ENCODE peak calls at places on chromosome 15, in nine cellular contexts. Z is effector memory CD4-positive, alpha-beta T cell; C is CD8-positive, alpha-beta T cell; R is CD4-positive, CD25-positive, alpha-beta regulatory T cell; G is fibroblast of lung; X is ovary; S is transverse colon; K is neuronal stem cell; I is PC-9. J is an unnamed sample.

GRCh38 chr15:80418892-80419537 is 14.8 kb downstream of the ARNT2 start:
- DNase-seq in Z (no peak), S (no peak), G (peak; percentile 53), C (no peak), R (peak; percentile 31), X (no peak), K (no peak), I (peak; percentile 43), J (peak; percentile 37)

GRCh38 chr15:38578626-38579025 is 14.0 kb upstream of the RASGRP1 start:
- DNase-seq in C (no peak), R (no peak), K (no peak), G (no peak), I (no peak), X (no peak), S (no peak), Z (no peak), J (no peak)

GRCh38 chr15:100265641-100266035 is 76.1 kb downstream of the ADAMTS17 start:
- DNase-seq in G (no peak), I (no peak), Z (no peak), S (no peak), X (no peak), K (no peak), R (no peak), C (no peak), J (no peak)

GRCh38 chr15:31322486-31322885 is 4.1 kb upstream of the KLF13 start:
- DNase-seq in Z (no peak), R (no peak), I (no peak), K (no peak), X (no peak), G (no peak), S (no peak), C (no peak), J (no peak)

GRCh38 chr15:67707520-67708283 is 117.6 kb upstream of the SKOR1 start:
- DNase-seq in C (no peak), Z (no peak), R (no peak), S (no peak), X (no peak), G (no peak), I (no peak), K (no peak), J (no peak)

GRCh38 chr15:101020451-101020850 is 101.3 kb downstream of the LRRK1 start:
- DNase-seq in C (no peak), S (peak; percentile 0), R (no peak), Z (no peak), G (no peak), I (no peak), K (no peak), X (no peak), J (no peak)

GRCh38 chr15:31461375-31461774 is 134.7 kb downstream of the KLF13 start:
- DNase-seq in X (no peak), C (no peak), Z (no peak), I (no peak), R (no peak), G (no peak), S (no peak), K (no peak), J (no peak)

GRCh38 chr15:63848881-63849551 is 15.3 kb upstream of the HERC1 start:
- DNase-seq in C (no peak), R (no peak), Z (no peak), I (no peak), K (no peak), S (no peak), G (no peak), X (no peak), J (no peak)

GRCh38 chr15:60047701-60048100 is 43.6 kb downstream of the FOXB1 start:
- DNase-seq in K (no peak), G (peak; percentile 19), R (no peak), C (no peak), S (no peak), Z (no peak), X (no peak), I (no peak), J (no peak)

GRCh38 chr15:48409623-48410022 is 78.4 kb downstream of the DUT start:
- DNase-seq in X (no peak), Z (no peak), I (no peak), R (no peak), K (no peak), G (no peak), C (no peak), S (no peak), J (no peak)

GRCh38 chr15:70892002-70892911 is at the start of the genes LRRC49 and THAP10:
- DNase-seq in S (peak; percentile 84), Z (peak; percentile 31), X (peak; percentile 89), I (peak; percentile 88), C (no peak), R (peak; percentile 52), K (peak; percentile 92), G (peak; percentile 95), J (peak; percentile 94)

GRCh38 chr15:23003736-23004135 is 23.6 kb upstream of the CYFIP1 start:
- DNase-seq in I (no peak), Z (no peak), R (no peak), C (no peak), X (no peak), S (no peak), G (no peak), K (no peak), J (no peak)

GRCh38 chr15:29044506-29044905 is 158.7 kb downstream of the APBA2 start:
- DNase-seq in Z (no peak), X (no peak), G (peak; percentile 81), I (no peak), S (no peak), K (no peak), C (no peak), R (no peak), J (peak; percentile 33)

GRCh38 chr15:70050447-70050846 is 47.3 kb downstream of the TLE3 start:
- DNase-seq in K (no peak), G (no peak), C (no peak), S (no peak), X (no peak), Z (no peak), R (no peak), I (no peak), J (no peak)

GRCh38 chr15:39396979-39397615 is 183.8 kb upstream of the THBS1 start:
- DNase-seq in R (no peak), X (no peak), S (no peak), G (no peak), C (no peak), K (no peak), I (no peak), Z (no peak), J (no peak)

GRCh38 chr15:51846463-51847230 is 17.2 kb downstream of the TMOD3 start:
- DNase-seq in C (no peak), R (peak; percentile 10), G (peak; percentile 83), S (no peak), I (peak; percentile 88), X (no peak), K (no peak), Z (no peak), J (no peak)

GRCh38 chr15:41881925-41882688 is 11.7 kb downstream of the SPTBN5 start:
- DNase-seq in I (no peak), K (no peak), C (no peak), G (peak; percentile 21), S (peak; percentile 42), Z (no peak), X (peak; percentile 59), R (no peak), J (no peak)

GRCh38 chr15:98554272-98555172 is 93.8 kb upstream of the IGF1R start:
- DNase-seq in K (no peak), I (no peak), G (no peak), R (no peak), S (no peak), C (no peak), Z (no peak), X (no peak), J (no peak)

GRCh38 chr15:80468776-80469175 is 64.6 kb downstream of the ARNT2 start:
- DNase-seq in R (no peak), K (no peak), S (no peak), X (no peak), Z (no peak), G (no peak), I (no peak), C (no peak), J (peak; percentile 60)

GRCh38 chr15:41966920-41967465 is 5.4 kb downstream of the EHD4 start:
- DNase-seq in Z (no peak), C (no peak), S (peak; percentile 6), R (no peak), I (no peak), K (no peak), X (no peak), G (no peak), J (no peak)

GRCh38 chr15:92095691-92096090 is 242.2 kb downstream of the SLCO3A1 start:
- DNase-seq in Z (no peak), I (no peak), R (peak; percentile 88), G (no peak), S (no peak), X (no peak), K (no peak), C (no peak), J (no peak)
- H3K27ac ChIP-seq in Z (peak overlapping the region; percentile 38), I (no peak overlapping the region), R (peak overlapping the region; percentile 82), G (no peak overlapping the region), S (no peak overlapping the region), X (no peak overlapping the region), K (no peak overlapping the region), C (no peak overlapping the region), J (no peak overlapping the region)

GRCh38 chr15:84761534-84762190 is 13.3 kb downstream of the ZNF592 start:
- DNase-seq in S (no peak), K (no peak), R (peak; percentile 76), G (peak; percentile 21), Z (no peak), C (no peak), X (no peak), I (no peak), J (peak; percentile 42)
- H3K27ac ChIP-seq in S (no peak overlapping the region), K (no peak overlapping the region), R (peak overlapping the region; percentile 67), G (no peak overlapping the region), Z (peak overlapping the region; percentile 26), C (peak overlapping the region; percentile 22), X (no peak overlapping the region), I (no peak overlapping the region), J (peak overlapping the region; percentile 31)

DNA sequence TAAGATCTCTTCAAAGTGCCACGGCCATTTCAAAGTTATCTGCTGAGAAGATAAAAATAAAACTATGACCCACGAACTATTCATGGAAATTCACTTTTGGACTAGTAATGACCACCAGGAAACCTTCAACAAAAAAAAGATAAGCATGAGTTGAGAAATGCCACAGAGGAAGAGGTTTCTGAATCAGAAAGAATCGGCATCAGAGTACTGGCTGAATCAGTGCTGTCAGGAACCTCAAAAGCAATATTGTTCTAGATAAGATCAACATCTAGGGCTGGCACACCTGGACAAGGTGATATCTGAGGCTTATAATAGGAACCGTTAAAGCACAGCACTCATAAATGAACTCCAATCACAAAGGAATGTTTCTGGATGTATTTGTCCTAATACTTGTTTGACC is 72.7 kb downstream of the PEAK1 start:
- DNase-seq in K (no peak), I (no peak), R (no peak), C (no peak), X (no peak), G (peak; percentile 27), Z (no peak), S (no peak), J (no peak)
- H3K27ac ChIP-seq in K (no peak overlapping the region), I (no peak overlapping the region), R (no peak overlapping the region), C (no peak overlapping the region), X (no peak overlapping the region), G (no peak overlapping the region), Z (no peak overlapping the region), S (no peak overlapping the region), J (no peak overlapping the region)

DNA sequence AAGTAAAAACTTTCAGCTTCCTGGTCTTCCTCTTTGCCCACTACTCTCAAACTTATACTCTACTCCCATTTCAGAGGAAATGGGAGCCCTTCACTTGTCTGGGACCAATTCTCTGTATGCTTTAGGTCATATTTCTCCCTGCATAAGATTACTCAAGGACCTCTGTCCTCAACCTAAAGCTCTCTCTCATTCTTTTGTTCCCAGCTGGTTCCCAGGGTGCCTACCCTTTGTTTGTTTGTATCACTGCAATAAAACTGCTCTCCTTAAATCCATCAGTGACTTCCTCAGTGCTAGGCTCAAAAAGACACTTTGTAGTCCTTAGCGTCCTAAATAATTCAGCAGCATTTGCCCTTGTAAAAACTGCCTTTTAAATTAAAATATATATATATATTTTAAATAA is 2.9 kb downstream of the NGRN start:
- DNase-seq in I (no peak), R (no peak), X (no peak), G (no peak), Z (no peak), K (no peak), S (no peak), C (no peak), J (no peak)
- H3K27ac ChIP-seq in I (no peak overlapping the region), R (no peak overlapping the region), X (no peak overlapping the region), G (no peak overlapping the region), Z (no peak overlapping the region), K (no peak overlapping the region), S (peak overlapping the region; percentile 99), C (no peak overlapping the region), J (no peak overlapping the region)